ENCODE peak calls at places on chromosome 21, in ten cellular contexts. One of them, this sample, is unnamed.

GRCh38 chr21:32382108-32382601 is 10.7 kb downstream of the URB1 start:
- DNase-seq in GM12891: no peak
- DNase-seq in prostate gland: peak; percentile 75
- DNase-seq in NB4: no peak
- DNase-seq in stomach: no peak
- DNase-seq in IMR-90: peak; percentile 36
- DNase-seq in erythroblast: no peak
- DNase-seq in H54: no peak
- DNase-seq in ovary: no peak
- DNase-seq in vagina: no peak
- DNase-seq in this sample: no peak

GRCh38 chr21:21952566-21952965 is 954.4 kb downstream of the NCAM2 start:
- DNase-seq in GM12891: no peak
- DNase-seq in prostate gland: no peak
- DNase-seq in NB4: no peak
- DNase-seq in stomach: no peak
- DNase-seq in IMR-90: no peak
- DNase-seq in erythroblast: no peak
- DNase-seq in H54: no peak
- DNase-seq in ovary: no peak
- DNase-seq in vagina: no peak
- DNase-seq in this sample: no peak

GRCh38 chr21:28791595-28792282 is 200.9 kb downstream of the LTN1 start:
- DNase-seq in GM12891: no peak
- DNase-seq in prostate gland: no peak
- DNase-seq in NB4: no peak
- DNase-seq in stomach: no peak
- DNase-seq in IMR-90: no peak
- DNase-seq in erythroblast: peak; percentile 12
- DNase-seq in H54: no peak
- DNase-seq in ovary: no peak
- DNase-seq in vagina: no peak
- DNase-seq in this sample: no peak

GRCh38 chr21:15947707-15948106 is 217.9 kb downstream of the USP25 start:
- DNase-seq in GM12891: no peak
- DNase-seq in prostate gland: no peak
- DNase-seq in NB4: peak; percentile 1
- DNase-seq in stomach: no peak
- DNase-seq in IMR-90: no peak
- DNase-seq in erythroblast: no peak
- DNase-seq in H54: no peak
- DNase-seq in ovary: no peak
- DNase-seq in vagina: no peak
- DNase-seq in this sample: no peak

GRCh38 chr21:14526199-14526598 is 19.9 kb downstream of the SAMSN1 start:
- DNase-seq in GM12891: no peak
- DNase-seq in prostate gland: no peak
- DNase-seq in NB4: peak; percentile 15
- DNase-seq in stomach: no peak
- DNase-seq in IMR-90: no peak
- DNase-seq in erythroblast: no peak
- DNase-seq in H54: no peak
- DNase-seq in ovary: no peak
- DNase-seq in vagina: no peak
- DNase-seq in this sample: no peak

GRCh38 chr21:23014021-23014420 is 2015.8 kb downstream of the NCAM2 start:
- DNase-seq in GM12891: no peak
- DNase-seq in prostate gland: no peak
- DNase-seq in NB4: no peak
- DNase-seq in stomach: no peak
- DNase-seq in IMR-90: no peak
- DNase-seq in erythroblast: no peak
- DNase-seq in H54: no peak
- DNase-seq in ovary: no peak
- DNase-seq in vagina: no peak
- DNase-seq in this sample: no peak

GRCh38 chr21:20388400-20388799 is 609.8 kb upstream of the NCAM2 start:
- DNase-seq in GM12891: no peak
- DNase-seq in prostate gland: no peak
- DNase-seq in NB4: no peak
- DNase-seq in stomach: no peak
- DNase-seq in IMR-90: no peak
- DNase-seq in erythroblast: no peak
- DNase-seq in H54: no peak
- DNase-seq in ovary: no peak
- DNase-seq in vagina: no peak
- DNase-seq in this sample: no peak

GRCh38 chr21:38820471-38821239 is 14.9 kb downstream of the ETS2 start:
- DNase-seq in GM12891: no peak
- DNase-seq in prostate gland: no peak
- DNase-seq in NB4: peak; percentile 53
- DNase-seq in stomach: no peak
- DNase-seq in IMR-90: no peak
- DNase-seq in erythroblast: no peak
- DNase-seq in H54: no peak
- DNase-seq in ovary: no peak
- DNase-seq in vagina: peak; percentile 93
- DNase-seq in this sample: no peak

GRCh38 chr21:19540287-19540686 is 1136.7 kb upstream of the TMPRSS15 start:
- DNase-seq in GM12891: no peak
- DNase-seq in prostate gland: no peak
- DNase-seq in NB4: no peak
- DNase-seq in stomach: no peak
- DNase-seq in IMR-90: no peak
- DNase-seq in erythroblast: peak; percentile 14
- DNase-seq in H54: no peak
- DNase-seq in ovary: no peak
- DNase-seq in vagina: no peak
- DNase-seq in this sample: no peak

GRCh38 chr21:35195232-35195631 is 146.1 kb upstream of the RUNX1 start:
- DNase-seq in GM12891: no peak
- DNase-seq in prostate gland: no peak
- DNase-seq in NB4: no peak
- DNase-seq in stomach: no peak
- DNase-seq in IMR-90: no peak
- DNase-seq in erythroblast: no peak
- DNase-seq in H54: no peak
- DNase-seq in ovary: no peak
- DNase-seq in vagina: no peak
- DNase-seq in this sample: no peak

GRCh38 chr21:27807596-27807995 is 840.7 kb upstream of the ADAMTS5 start:
- DNase-seq in GM12891: no peak
- DNase-seq in prostate gland: no peak
- DNase-seq in NB4: no peak
- DNase-seq in stomach: no peak
- DNase-seq in IMR-90: peak; percentile 47
- DNase-seq in erythroblast: no peak
- DNase-seq in H54: no peak
- DNase-seq in ovary: no peak
- DNase-seq in vagina: no peak
- DNase-seq in this sample: no peak

GRCh38 chr21:36428789-36429671 is 43.8 kb downstream of the CHAF1B start:
- DNase-seq in GM12891: no peak
- DNase-seq in prostate gland: no peak
- DNase-seq in NB4: peak; percentile 29
- DNase-seq in stomach: no peak
- DNase-seq in IMR-90: no peak
- DNase-seq in erythroblast: peak; percentile 57
- DNase-seq in H54: no peak
- DNase-seq in ovary: no peak
- DNase-seq in vagina: no peak
- DNase-seq in this sample: no peak

GRCh38 chr21:37503848-37504467 is 137.4 kb downstream of the DYRK1A start:
- DNase-seq in GM12891: no peak
- DNase-seq in prostate gland: no peak
- DNase-seq in NB4: no peak
- DNase-seq in stomach: no peak
- DNase-seq in IMR-90: peak; percentile 87
- DNase-seq in erythroblast: no peak
- DNase-seq in H54: peak; percentile 54
- DNase-seq in ovary: no peak
- DNase-seq in vagina: no peak
- DNase-seq in this sample: no peak

GRCh38 chr21:29064850-29065481 is 8.5 kb downstream of the CCT8 start:
- DNase-seq in GM12891: no peak
- DNase-seq in prostate gland: no peak
- DNase-seq in NB4: peak; percentile 48
- DNase-seq in stomach: no peak
- DNase-seq in IMR-90: no peak
- DNase-seq in erythroblast: no peak
- DNase-seq in H54: no peak
- DNase-seq in ovary: no peak
- DNase-seq in vagina: no peak
- DNase-seq in this sample: no peak

GRCh38 chr21:34598931-34599400 is 15.9 kb downstream of the RCAN1 start:
- DNase-seq in GM12891: no peak
- DNase-seq in prostate gland: no peak
- DNase-seq in NB4: no peak
- DNase-seq in stomach: no peak
- DNase-seq in IMR-90: peak; percentile 36
- DNase-seq in erythroblast: no peak
- DNase-seq in H54: no peak
- DNase-seq in ovary: no peak
- DNase-seq in vagina: no peak
- DNase-seq in this sample: no peak

GRCh38 chr21:42711667-42712066 is 58.2 kb downstream of the PDE9A start:
- DNase-seq in GM12891: no peak
- DNase-seq in prostate gland: no peak
- DNase-seq in NB4: no peak
- DNase-seq in stomach: no peak
- DNase-seq in IMR-90: no peak
- DNase-seq in erythroblast: no peak
- DNase-seq in H54: no peak
- DNase-seq in ovary: no peak
- DNase-seq in vagina: no peak
- DNase-seq in this sample: no peak
- TF ChIP-seq POLR2A in GM12891: no peak
- TF ChIP-seq POLR2A in prostate gland: no peak
- TF ChIP-seq POLR2A in NB4: no peak
- TF ChIP-seq POLR2A in stomach: no peak
- TF ChIP-seq POLR2A in IMR-90: no peak
- TF ChIP-seq POLR2A in erythroblast: no peak
- TF ChIP-seq POLR2A in H54: no peak
- TF ChIP-seq POLR2A in ovary: no peak
- TF ChIP-seq POLR2A in vagina: no peak
- TF ChIP-seq POLR2A in this sample: no peak

GRCh38 chr21:25584833-25585232 is 22.4 kb downstream of the MRPL39 start:
- DNase-seq in GM12891: no peak
- DNase-seq in prostate gland: no peak
- DNase-seq in NB4: no peak
- DNase-seq in stomach: no peak
- DNase-seq in IMR-90: no peak
- DNase-seq in erythroblast: no peak
- DNase-seq in H54: no peak
- DNase-seq in ovary: no peak
- DNase-seq in vagina: no peak
- DNase-seq in this sample: no peak
- TF ChIP-seq POLR2A in GM12891: no peak
- TF ChIP-seq POLR2A in prostate gland: no peak
- TF ChIP-seq POLR2A in NB4: no peak
- TF ChIP-seq POLR2A in stomach: no peak
- TF ChIP-seq POLR2A in IMR-90: no peak
- TF ChIP-seq POLR2A in erythroblast: no peak
- TF ChIP-seq POLR2A in H54: no peak
- TF ChIP-seq POLR2A in ovary: no peak
- TF ChIP-seq POLR2A in vagina: no peak
- TF ChIP-seq POLR2A in this sample: no peak

GRCh38 chr21:39958731-39959130 is 91.5 kb downstream of the PCP4 start:
- DNase-seq in GM12891: no peak
- DNase-seq in prostate gland: no peak
- DNase-seq in NB4: no peak
- DNase-seq in stomach: no peak
- DNase-seq in IMR-90: no peak
- DNase-seq in erythroblast: no peak
- DNase-seq in H54: no peak
- DNase-seq in ovary: no peak
- DNase-seq in vagina: no peak
- DNase-seq in this sample: no peak
- TF ChIP-seq POLR2A in GM12891: no peak
- TF ChIP-seq POLR2A in prostate gland: no peak
- TF ChIP-seq POLR2A in NB4: no peak
- TF ChIP-seq POLR2A in stomach: no peak
- TF ChIP-seq POLR2A in IMR-90: no peak
- TF ChIP-seq POLR2A in erythroblast: no peak
- TF ChIP-seq POLR2A in H54: no peak
- TF ChIP-seq POLR2A in ovary: no peak
- TF ChIP-seq POLR2A in vagina: no peak
- TF ChIP-seq POLR2A in this sample: no peak

GRCh38 chr21:41446571-41446970 is 20.5 kb downstream of the MX1 start:
- DNase-seq in GM12891: no peak
- DNase-seq in prostate gland: no peak
- DNase-seq in NB4: no peak
- DNase-seq in stomach: no peak
- DNase-seq in IMR-90: no peak
- DNase-seq in erythroblast: no peak
- DNase-seq in H54: no peak
- DNase-seq in ovary: no peak
- DNase-seq in vagina: no peak
- DNase-seq in this sample: no peak

GRCh38 chr21:41453198-41453597 is 27.2 kb downstream of the MX1 start:
- DNase-seq in GM12891: no peak
- DNase-seq in prostate gland: no peak
- DNase-seq in NB4: no peak
- DNase-seq in stomach: no peak
- DNase-seq in IMR-90: no peak
- DNase-seq in erythroblast: no peak
- DNase-seq in H54: no peak
- DNase-seq in ovary: no peak
- DNase-seq in vagina: no peak
- DNase-seq in this sample: no peak

GRCh38 chr21:41447356-41447755 is 21.3 kb downstream of the MX1 start:
- DNase-seq in GM12891: no peak
- DNase-seq in prostate gland: no peak
- DNase-seq in NB4: no peak
- DNase-seq in stomach: no peak
- DNase-seq in IMR-90: no peak
- DNase-seq in erythroblast: no peak
- DNase-seq in H54: no peak
- DNase-seq in ovary: no peak
- DNase-seq in vagina: no peak
- DNase-seq in this sample: no peak

GRCh38 chr21:41451753-41452676 is 26.0 kb downstream of the MX1 start:
- DNase-seq in GM12891: no peak
- DNase-seq in prostate gland: no peak
- DNase-seq in NB4: no peak
- DNase-seq in stomach: peak; percentile 67
- DNase-seq in IMR-90: no peak
- DNase-seq in erythroblast: no peak
- DNase-seq in H54: no peak
- DNase-seq in ovary: no peak
- DNase-seq in vagina: no peak
- DNase-seq in this sample: no peak

DNA sequence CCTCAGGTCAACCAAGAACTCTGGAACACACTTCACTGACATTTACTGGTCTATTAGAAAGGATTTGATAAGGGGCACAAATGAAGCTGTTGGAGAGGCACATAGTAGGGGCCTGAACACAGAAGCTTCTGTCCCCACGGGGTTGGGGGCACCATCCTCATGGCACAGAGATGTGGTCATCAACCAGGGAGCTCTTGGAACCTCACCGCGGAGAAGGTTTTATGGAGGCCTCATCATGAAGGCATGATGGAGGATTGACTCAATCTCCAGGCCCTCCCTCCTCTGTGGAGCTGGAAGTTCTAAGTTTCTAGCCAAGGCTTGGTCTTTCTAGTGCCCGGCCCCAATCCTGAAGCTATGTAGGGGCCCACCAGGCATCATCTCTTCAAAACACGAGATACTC is 23.6 kb downstream of the MX1 start:
- DNase-seq in GM12891: no peak
- DNase-seq in prostate gland: no peak
- DNase-seq in NB4: no peak
- DNase-seq in stomach: peak; percentile 0
- DNase-seq in IMR-90: no peak
- DNase-seq in erythroblast: no peak
- DNase-seq in H54: no peak
- DNase-seq in ovary: no peak
- DNase-seq in vagina: no peak
- DNase-seq in this sample: no peak
- TF ChIP-seq POLR2A in GM12891: peak; percentile 74
- TF ChIP-seq POLR2A in prostate gland: no peak
- TF ChIP-seq POLR2A in NB4: no peak
- TF ChIP-seq POLR2A in stomach: no peak
- TF ChIP-seq POLR2A in IMR-90: no peak
- TF ChIP-seq POLR2A in erythroblast: no peak
- TF ChIP-seq POLR2A in H54: no peak
- TF ChIP-seq POLR2A in ovary: no peak
- TF ChIP-seq POLR2A in vagina: no peak
- TF ChIP-seq POLR2A in this sample: no peak

This sample was measured in esophagus squamous epithelium.